ENCODE peak calls at places on chromosomes 6 and 20, in five cellular contexts. S, U, Y, Q and W are unnamed samples.

GRCh38 chr6:125794342-125795137 is 3.8 kb downstream of the NCOA7 start:
- DNase-seq in U (no peak), S (no peak), Q (no peak), Y (no peak), W (no peak)

GRCh38 chr6:33018418-33018817 is 9.0 kb upstream of the HLA-DOA start:
- DNase-seq in Y (no peak), U (no peak), S (no peak), Q (no peak), W (no peak)

GRCh38 chr6:108115598-108116058 is 41.1 kb upstream of the OSTM1 start:
- DNase-seq in U (peak; percentile 70), Y (no peak), S (no peak), Q (no peak), W (no peak)

GRCh38 chr6:136158398-136158797 is 91.7 kb downstream of the MTFR2 start:
- DNase-seq in Y (peak; percentile 21), U (peak; percentile 48), S (no peak), Q (no peak), W (no peak)

GRCh38 chr20:38601216-38602184 is at the start of gene ARHGAP40:
- DNase-seq in Q (no peak), Y (no peak), S (no peak), U (peak; percentile 63), W (no peak)

GRCh38 chr6:13526718-13527668 is 39.6 kb upstream of the GFOD1 start:
- DNase-seq in Y (no peak), U (peak; percentile 51), S (peak; percentile 73), Q (no peak), W (no peak)

GRCh38 chr6:134774244-134774643 is 175.7 kb downstream of the ALDH8A1 start:
- DNase-seq in U (no peak), Q (no peak), Y (no peak), S (no peak), W (no peak)

GRCh38 chr6:14795451-14795850 is 450.4 kb upstream of the JARID2 start:
- DNase-seq in S (no peak), U (no peak), Q (no peak), Y (no peak), W (no peak)

GRCh38 chr6:25007269-25007699 is 71.5 kb upstream of the RIPOR2 start:
- DNase-seq in Q (no peak), S (no peak), Y (no peak), U (no peak), W (no peak)

GRCh38 chr6:85236636-85237035 is 213.2 kb upstream of the NT5E start:
- DNase-seq in Q (no peak), U (no peak), S (no peak), Y (no peak), W (no peak)

GRCh38 chr20:17895641-17896246 is 72.8 kb downstream of the SNX5 start:
- DNase-seq in Y (no peak), U (peak; percentile 82), Q (peak; percentile 80), S (peak; percentile 80), W (no peak)

GRCh38 chr20:16475225-16475624 is 98.0 kb downstream of the KIF16B start:
- DNase-seq in S (no peak), U (no peak), Y (no peak), Q (no peak), W (no peak)

GRCh38 chr6:135880066-135880972 is 28.8 kb downstream of the PDE7B start:
- DNase-seq in Q (no peak), S (no peak), U (no peak), Y (no peak), W (peak; percentile 89)

GRCh38 chr20:53399592-53400335 is 193.9 kb downstream of the ZNF217 start:
- DNase-seq in U (peak; percentile 73), S (no peak), Q (no peak), Y (no peak), W (no peak)

GRCh38 chr6:36525346-36525745 is 21.9 kb downstream of the STK38 start:
- DNase-seq in Q (no peak), Y (no peak), S (no peak), U (no peak), W (no peak)

GRCh38 chr20:35165221-35166185 is 6.4 kb upstream of the PROCR start:
- DNase-seq in Q (no peak), S (no peak), Y (no peak), U (no peak), W (no peak)

GRCh38 chr6:37691904-37692806 is 5.5 kb downstream of the MDGA1 start:
- DNase-seq in S (peak; percentile 77), U (peak; percentile 77), Q (peak; percentile 85), Y (peak; percentile 72), W (peak; percentile 74)

GRCh38 chr6:149566372-149567193 is at the start of gene GINM1:
- DNase-seq in Q (peak; percentile 72), U (peak; percentile 72), Y (peak; percentile 18), S (peak; percentile 77), W (peak; percentile 54)

GRCh38 chr20:40513010-40513409 is 176.0 kb downstream of the MAFB start:
- DNase-seq in U (no peak), S (no peak), Q (no peak), Y (no peak), W (no peak)

GRCh38 chr6:52065621-52066020 is 21.8 kb downstream of the PKHD1 start:
- DNase-seq in Q (no peak), U (no peak), S (no peak), Y (no peak), W (no peak)

GRCh38 chr20:4950841-4951240 is 50.5 kb downstream of the SLC23A2 start:
- DNase-seq in S (no peak), Y (no peak), Q (no peak), U (no peak), W (no peak)

GRCh38 chr6:42375007-42375635 is 76.6 kb downstream of the TRERF1 start:
- DNase-seq in S (no peak), U (no peak), Y (no peak), Q (no peak), W (no peak)

GRCh38 chr6:42380208-42380979 is 71.3 kb downstream of the TRERF1 start:
- DNase-seq in S (no peak), Q (no peak), U (no peak), Y (no peak), W (no peak)

GRCh38 chr6:42378536-42378935 is 73.2 kb downstream of the TRERF1 start:
- DNase-seq in Q (peak; percentile 15), U (no peak), S (no peak), Y (no peak), W (no peak)

GRCh38 chr6:42375905-42376304 is 75.8 kb downstream of the TRERF1 start:
- DNase-seq in S (no peak), U (no peak), Q (no peak), Y (no peak), W (no peak)

DNA sequence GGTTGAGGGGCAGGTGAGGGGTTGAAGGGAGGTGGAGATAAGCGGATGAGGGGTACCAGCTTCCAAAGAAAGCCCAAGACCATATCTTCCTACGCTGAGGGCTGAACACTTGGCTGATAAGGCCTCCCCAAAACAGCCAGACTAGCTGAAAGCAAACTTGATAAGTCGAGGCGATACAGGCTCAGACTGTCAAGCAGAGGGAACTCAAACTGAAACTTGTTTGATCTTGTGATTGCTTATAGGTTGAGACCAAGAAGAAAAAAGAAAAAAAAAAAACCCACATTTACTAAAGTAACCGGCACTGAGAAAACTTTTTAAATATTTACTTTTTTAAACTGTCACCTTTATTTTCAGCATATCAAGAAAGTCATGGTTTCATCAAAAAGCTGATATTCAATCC is 73.6 kb downstream of the TRERF1 start:
- DNase-seq in U (no peak), Q (peak; percentile 47), Y (no peak), S (no peak), W (peak; percentile 88)
- H3K27ac ChIP-seq in U (no peak overlapping the region), Q (no peak overlapping the region), Y (no peak overlapping the region), S (no peak overlapping the region), W (peak overlapping the region; percentile 79)

GRCh38 chr6:16179063-16179462 is 50.2 kb downstream of the MYLIP start:
- DNase-seq in S (no peak), Y (no peak), Q (no peak), U (no peak), W (no peak)
- H3K27ac ChIP-seq in S (no peak overlapping the region), Y (no peak overlapping the region), Q (no peak overlapping the region), U (no peak overlapping the region), W (no peak overlapping the region)

GRCh38 chr20:63702036-63702665 is 5.6 kb downstream of the ARFRP1 start:
- DNase-seq in Q (peak; percentile 42), U (no peak), Y (no peak), S (peak; percentile 59), W (no peak)
- H3K27ac ChIP-seq in Q (no peak overlapping the region), U (no peak overlapping the region), Y (no peak overlapping the region), S (no peak overlapping the region), W (no peak overlapping the region)

DNA sequence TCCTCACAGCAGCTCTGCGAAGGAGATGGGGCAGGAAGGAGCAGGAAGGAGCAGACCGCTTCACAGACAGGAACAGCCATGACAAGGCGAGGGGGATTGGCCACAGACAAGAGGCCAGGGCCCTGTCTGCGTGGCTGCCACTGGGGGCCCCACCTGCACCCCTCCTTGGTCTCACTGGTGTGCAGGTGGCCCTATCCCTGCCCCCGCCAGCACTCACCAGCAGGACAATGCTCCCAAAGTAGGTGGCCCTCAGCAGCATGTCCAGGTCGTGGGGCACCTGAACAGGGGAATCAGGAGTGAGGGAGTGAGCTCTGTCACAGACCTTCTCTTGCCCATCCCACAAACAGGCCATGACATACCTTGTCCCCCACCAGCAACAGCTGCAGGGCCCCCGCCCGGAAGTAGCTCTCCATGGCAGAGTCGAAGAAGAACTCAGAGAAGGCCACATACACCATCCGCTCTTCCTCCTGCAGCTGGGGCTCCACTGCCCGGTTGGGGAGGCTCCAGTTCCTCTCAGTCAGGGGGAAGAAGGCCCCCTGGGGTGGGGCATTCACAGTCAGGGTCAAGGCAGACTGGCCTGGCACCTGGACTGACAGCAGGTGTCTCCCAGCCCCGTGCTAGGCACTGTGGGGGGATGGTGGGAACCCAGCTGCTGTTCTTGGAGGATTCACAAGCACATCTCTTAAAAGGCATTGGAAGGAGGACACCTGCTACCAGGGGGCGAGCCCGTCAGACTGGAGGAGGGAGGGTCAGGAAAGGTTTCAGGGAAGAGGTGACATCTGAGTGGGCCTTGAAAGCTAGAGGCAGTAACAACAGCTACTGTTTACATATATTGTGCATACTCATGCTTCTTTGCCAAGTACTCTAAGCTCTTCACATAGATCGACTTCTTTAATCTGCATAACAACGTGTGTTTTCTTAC is 7.1 kb downstream of the PLTP start:
- DNase-seq in Q (no peak), U (no peak), S (no peak), Y (no peak), W (no peak)
- H3K27ac ChIP-seq in Q (no peak overlapping the region), U (no peak overlapping the region), S (no peak overlapping the region), Y (no peak overlapping the region), W (no peak overlapping the region)

DNA sequence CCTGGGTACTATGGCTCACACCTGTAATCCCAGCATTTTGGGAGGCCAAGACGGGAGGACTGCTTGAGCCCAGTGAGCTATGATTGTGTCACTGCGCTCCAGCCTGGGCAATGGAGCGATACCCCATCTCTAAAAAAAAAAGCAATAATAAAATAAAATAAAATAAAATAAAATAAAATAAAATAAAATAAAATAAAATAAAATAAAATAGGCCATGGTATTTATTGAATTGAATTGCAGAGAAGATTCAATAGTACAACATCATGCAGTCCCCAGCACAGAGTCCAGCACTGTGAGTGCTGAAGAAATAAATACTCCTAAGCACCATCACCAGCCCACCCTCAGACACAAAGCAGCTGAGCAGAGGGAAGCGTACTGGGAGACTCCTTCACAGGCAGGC is 144.7 kb downstream of the RALGAPA2 start:
- DNase-seq in U (no peak), S (no peak), Y (no peak), Q (no peak), W (no peak)
- H3K27ac ChIP-seq in U (no peak overlapping the region), S (no peak overlapping the region), Y (no peak overlapping the region), Q (no peak overlapping the region), W (no peak overlapping the region)